ENCODE peak calls at places on chromosomes 11 and 22, in five cellular contexts. One of them, this sample, is unnamed.

GRCh38 chr22:42932857-42933782 is 76.0 kb upstream of the ARFGAP3 start:
- DNase-seq in colonic mucosa: no peak
- DNase-seq in GM12864: no peak
- DNase-seq in GM20000: peak; percentile 75
- DNase-seq in tibial nerve: no peak
- DNase-seq in this sample: no peak

GRCh38 chr11:34331329-34331728 is 26.5 kb downstream of the ABTB2 start:
- DNase-seq in GM12864: no peak
- DNase-seq in colonic mucosa: peak; percentile 42
- DNase-seq in tibial nerve: no peak
- DNase-seq in GM20000: no peak
- DNase-seq in this sample: no peak

GRCh38 chr22:20583471-20583922 is 76.1 kb downstream of the MED15 start:
- DNase-seq in tibial nerve: no peak
- DNase-seq in colonic mucosa: no peak
- DNase-seq in GM12864: no peak
- DNase-seq in GM20000: no peak
- DNase-seq in this sample: no peak

GRCh38 chr22:40226620-40227019 is 48.9 kb downstream of the TNRC6B start:
- DNase-seq in colonic mucosa: no peak
- DNase-seq in GM20000: no peak
- DNase-seq in GM12864: no peak
- DNase-seq in tibial nerve: no peak
- DNase-seq in this sample: no peak

GRCh38 chr22:43342347-43343261 is 568 bp downstream of the SCUBE1 start:
- DNase-seq in GM20000: no peak
- DNase-seq in GM12864: no peak
- DNase-seq in colonic mucosa: no peak
- DNase-seq in tibial nerve: no peak
- DNase-seq in this sample: no peak

GRCh38 chr11:66224226-66224850 is 44.1 kb upstream of the RAB1B start:
- DNase-seq in colonic mucosa: no peak
- DNase-seq in tibial nerve: no peak
- DNase-seq in GM20000: no peak
- DNase-seq in GM12864: no peak
- DNase-seq in this sample: no peak

GRCh38 chr11:35303596-35304392 is 115.6 kb downstream of the SLC1A2 start:
- DNase-seq in colonic mucosa: peak; percentile 54
- DNase-seq in GM12864: no peak
- DNase-seq in GM20000: no peak
- DNase-seq in tibial nerve: peak; percentile 33
- DNase-seq in this sample: peak; percentile 9

GRCh38 chr11:11461473-11461872 is 108.4 kb upstream of the CSNK2A3 start:
- DNase-seq in colonic mucosa: no peak
- DNase-seq in tibial nerve: no peak
- DNase-seq in GM20000: no peak
- DNase-seq in GM12864: no peak
- DNase-seq in this sample: no peak

GRCh38 chr22:50733521-50734342 is 4.3 kb upstream of the ACR start:
- DNase-seq in GM12864: no peak
- DNase-seq in GM20000: no peak
- DNase-seq in colonic mucosa: no peak
- DNase-seq in tibial nerve: peak; percentile 10
- DNase-seq in this sample: no peak

GRCh38 chr22:48603621-48604320 is 1223.9 kb downstream of the BRD1 start:
- DNase-seq in tibial nerve: no peak
- DNase-seq in GM20000: no peak
- DNase-seq in colonic mucosa: no peak
- DNase-seq in GM12864: no peak
- DNase-seq in this sample: no peak

GRCh38 chr11:35418282-35418846 is 994 bp downstream of the SLC1A2 start:
- DNase-seq in GM12864: no peak
- DNase-seq in colonic mucosa: no peak
- DNase-seq in tibial nerve: no peak
- DNase-seq in GM20000: no peak
- DNase-seq in this sample: peak; percentile 34

GRCh38 chr11:67056640-67057409 is at the start of gene RHOD:
- DNase-seq in colonic mucosa: peak; percentile 61
- DNase-seq in GM20000: peak; percentile 73
- DNase-seq in GM12864: no peak
- DNase-seq in tibial nerve: no peak
- DNase-seq in this sample: peak; percentile 74

GRCh38 chr11:61851128-61851899 is 23.2 kb downstream of the FADS2 start:
- DNase-seq in GM12864: no peak
- DNase-seq in GM20000: no peak
- DNase-seq in colonic mucosa: no peak
- DNase-seq in tibial nerve: no peak
- DNase-seq in this sample: no peak

GRCh38 chr11:33044281-33044680 is 4.9 kb downstream of the TCP11L1 start:
- DNase-seq in colonic mucosa: no peak
- DNase-seq in GM12864: no peak
- DNase-seq in GM20000: no peak
- DNase-seq in tibial nerve: no peak
- DNase-seq in this sample: no peak

GRCh38 chr11:33379931-33380330 is 122.8 kb downstream of the HIPK3 start:
- DNase-seq in GM20000: peak; percentile 68
- DNase-seq in GM12864: no peak
- DNase-seq in colonic mucosa: no peak
- DNase-seq in tibial nerve: no peak
- DNase-seq in this sample: no peak

GRCh38 chr11:86214710-86215109 is 29.8 kb upstream of the EED start:
- DNase-seq in colonic mucosa: no peak
- DNase-seq in GM20000: peak; percentile 64
- DNase-seq in tibial nerve: no peak
- DNase-seq in GM12864: peak; percentile 73
- DNase-seq in this sample: peak; percentile 21

GRCh38 chr11:57154718-57155117 is 27.0 kb upstream of the LRRC55 start:
- DNase-seq in GM12864: no peak
- DNase-seq in colonic mucosa: no peak
- DNase-seq in GM20000: no peak
- DNase-seq in tibial nerve: no peak
- DNase-seq in this sample: no peak

GRCh38 chr22:19533049-19533626 is 8.9 kb upstream of the CLDN5 start:
- DNase-seq in tibial nerve: no peak
- DNase-seq in GM12864: no peak
- DNase-seq in colonic mucosa: no peak
- DNase-seq in GM20000: no peak
- DNase-seq in this sample: no peak

GRCh38 chr11:11622772-11623531 is 1.1 kb upstream of the GALNT18 start:
- DNase-seq in colonic mucosa: no peak
- DNase-seq in tibial nerve: no peak
- DNase-seq in GM12864: no peak
- DNase-seq in GM20000: no peak
- DNase-seq in this sample: no peak

GRCh38 chr11:29208117-29208516 is 808.7 kb downstream of the KCNA4 start:
- DNase-seq in tibial nerve: no peak
- DNase-seq in colonic mucosa: no peak
- DNase-seq in GM12864: no peak
- DNase-seq in GM20000: no peak
- DNase-seq in this sample: no peak

GRCh38 chr22:43100223-43100622 is 10.3 kb upstream of the BIK start:
- DNase-seq in tibial nerve: no peak
- DNase-seq in GM20000: no peak
- DNase-seq in GM12864: no peak
- DNase-seq in colonic mucosa: no peak
- DNase-seq in this sample: peak; percentile 53

GRCh38 chr11:120061761-120062560 is 76.0 kb downstream of the TRIM29 start:
- DNase-seq in colonic mucosa: no peak
- DNase-seq in tibial nerve: no peak
- DNase-seq in GM12864: no peak
- DNase-seq in GM20000: peak; percentile 1
- DNase-seq in this sample: no peak

GRCh38 chr11:44630511-44631210 is 65.2 kb downstream of the CD82 start:
- DNase-seq in GM12864: no peak
- DNase-seq in tibial nerve: no peak
- DNase-seq in GM20000: peak; percentile 2
- DNase-seq in colonic mucosa: peak; percentile 10
- DNase-seq in this sample: no peak

GRCh38 chr11:130122141-130122575 is 37.4 kb upstream of the ST14 start:
- DNase-seq in GM20000: no peak
- DNase-seq in tibial nerve: no peak
- DNase-seq in colonic mucosa: no peak
- DNase-seq in GM12864: no peak
- DNase-seq in this sample: no peak

GRCh38 chr11:95764267-95764898 is 25.2 kb downstream of the FAM76B start:
- DNase-seq in tibial nerve: no peak
- DNase-seq in GM20000: peak; percentile 51
- DNase-seq in GM12864: no peak
- DNase-seq in colonic mucosa: no peak
- DNase-seq in this sample: no peak

GRCh38 chr22:37733625-37734401 is 37.0 kb downstream of the TRIOBP start:
- DNase-seq in tibial nerve: no peak
- DNase-seq in GM20000: no peak
- DNase-seq in colonic mucosa: peak; percentile 51
- DNase-seq in GM12864: no peak
- DNase-seq in this sample: no peak

GRCh38 chr22:37734402-37734700 is 37.5 kb downstream of the TRIOBP start:
- DNase-seq in tibial nerve: no peak
- DNase-seq in GM12864: no peak
- DNase-seq in GM20000: no peak
- DNase-seq in colonic mucosa: no peak
- DNase-seq in this sample: no peak

GRCh38 chr22:37731804-37732471 is 35.1 kb downstream of the TRIOBP start:
- DNase-seq in tibial nerve: no peak
- DNase-seq in colonic mucosa: peak; percentile 80
- DNase-seq in GM20000: peak; percentile 53
- DNase-seq in GM12864: no peak
- DNase-seq in this sample: peak; percentile 66

GRCh38 chr22:37732699-37733607 is 36.1 kb downstream of the TRIOBP start:
- DNase-seq in GM20000: no peak
- DNase-seq in GM12864: no peak
- DNase-seq in tibial nerve: no peak
- DNase-seq in colonic mucosa: no peak
- DNase-seq in this sample: no peak

DNA sequence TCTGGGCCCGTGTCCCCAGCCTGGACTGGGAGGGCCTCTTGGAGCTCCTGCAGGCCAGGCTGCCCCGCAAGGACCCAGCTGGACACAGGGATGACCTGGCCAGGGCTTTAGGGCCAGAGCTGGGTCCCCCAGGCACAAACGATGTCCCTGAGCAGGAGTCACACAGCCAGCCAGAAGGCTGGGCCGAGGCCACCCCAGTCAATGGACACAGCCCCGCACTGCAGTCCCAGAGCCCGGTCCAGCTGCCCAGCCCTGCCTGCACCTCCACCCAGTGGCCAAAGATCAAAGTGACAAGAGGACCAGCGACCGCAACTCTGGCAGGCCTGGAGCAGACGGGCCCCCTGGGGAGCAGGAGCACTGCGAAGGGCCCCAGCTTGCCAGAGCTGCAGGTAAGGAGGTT is 38.2 kb downstream of the TRIOBP start:
- DNase-seq in GM20000: no peak
- DNase-seq in tibial nerve: no peak
- DNase-seq in colonic mucosa: peak; percentile 57
- DNase-seq in GM12864: no peak
- DNase-seq in this sample: peak; percentile 84
- TF ChIP-seq CTCF in GM20000: no peak
- TF ChIP-seq CTCF in tibial nerve: peak; percentile 50
- TF ChIP-seq CTCF in colonic mucosa: peak; percentile 32
- TF ChIP-seq CTCF in GM12864: peak; percentile 7
- TF ChIP-seq CTCF in this sample: peak; percentile 52

GRCh38 chr11:128179512-128179911 is 407.8 kb downstream of the ETS1 start:
- DNase-seq in colonic mucosa: no peak
- DNase-seq in GM20000: no peak
- DNase-seq in tibial nerve: no peak
- DNase-seq in GM12864: no peak
- DNase-seq in this sample: no peak

GRCh38 chr11:128179049-128179448 is 408.3 kb downstream of the ETS1 start:
- DNase-seq in GM12864: no peak
- DNase-seq in GM20000: no peak
- DNase-seq in tibial nerve: no peak
- DNase-seq in colonic mucosa: no peak
- DNase-seq in this sample: no peak

GRCh38 chr11:128171496-128171895 is 415.9 kb downstream of the ETS1 start:
- DNase-seq in GM20000: no peak
- DNase-seq in tibial nerve: no peak
- DNase-seq in GM12864: no peak
- DNase-seq in colonic mucosa: no peak
- DNase-seq in this sample: no peak

GRCh38 chr11:128172046-128172878 is 415.1 kb downstream of the ETS1 start:
- DNase-seq in tibial nerve: peak; percentile 81
- DNase-seq in colonic mucosa: peak; percentile 81
- DNase-seq in GM12864: peak; percentile 42
- DNase-seq in GM20000: peak; percentile 63
- DNase-seq in this sample: peak; percentile 77

GRCh38 chr11:128174465-128175101 is 412.8 kb downstream of the ETS1 start:
- DNase-seq in GM12864: no peak
- DNase-seq in tibial nerve: no peak
- DNase-seq in colonic mucosa: no peak
- DNase-seq in GM20000: no peak
- DNase-seq in this sample: no peak
- TF ChIP-seq CTCF in GM12864: no peak
- TF ChIP-seq CTCF in tibial nerve: no peak
- TF ChIP-seq CTCF in colonic mucosa: no peak
- TF ChIP-seq CTCF in GM20000: no peak
- TF ChIP-seq CTCF in this sample: no peak

DNA sequence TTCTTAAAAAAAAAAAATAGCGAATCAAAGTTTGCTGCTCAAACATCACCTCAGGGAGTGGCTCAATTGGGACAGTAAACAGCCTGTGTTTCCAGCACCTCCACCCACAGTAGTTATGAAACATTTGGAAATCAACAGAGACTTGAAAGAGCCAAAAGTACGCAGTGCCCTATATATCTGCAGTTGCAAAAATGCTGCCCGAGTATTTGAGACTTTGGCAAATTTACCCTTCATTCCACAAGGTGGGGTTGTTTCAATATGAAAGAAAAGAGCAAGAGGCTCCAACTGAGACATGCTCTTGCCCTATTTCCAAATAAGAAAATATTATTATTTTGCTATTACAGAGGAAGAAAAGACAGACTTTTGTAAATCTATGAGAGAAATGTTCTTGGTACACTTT is 851.1 kb upstream of the RAG2 start:
- DNase-seq in colonic mucosa: no peak
- DNase-seq in GM20000: no peak
- DNase-seq in GM12864: no peak
- DNase-seq in tibial nerve: no peak
- DNase-seq in this sample: peak; percentile 26
- TF ChIP-seq CTCF in colonic mucosa: no peak
- TF ChIP-seq CTCF in GM20000: no peak
- TF ChIP-seq CTCF in GM12864: no peak
- TF ChIP-seq CTCF in tibial nerve: peak; percentile 23
- TF ChIP-seq CTCF in this sample: peak; percentile 47

GRCh38 chr11:99791354-99791753 is 770.6 kb downstream of the CNTN5 start:
- DNase-seq in GM20000: no peak
- DNase-seq in tibial nerve: no peak
- DNase-seq in colonic mucosa: no peak
- DNase-seq in GM12864: no peak
- DNase-seq in this sample: no peak

GRCh38 chr11:99795999-99796398 is 775.2 kb downstream of the CNTN5 start:
- DNase-seq in GM20000: no peak
- DNase-seq in tibial nerve: no peak
- DNase-seq in GM12864: no peak
- DNase-seq in colonic mucosa: no peak
- DNase-seq in this sample: no peak
- TF ChIP-seq CTCF in GM20000: no peak
- TF ChIP-seq CTCF in tibial nerve: no peak
- TF ChIP-seq CTCF in GM12864: no peak
- TF ChIP-seq CTCF in colonic mucosa: no peak
- TF ChIP-seq CTCF in this sample: no peak

GRCh38 chr22:32378703-32379272 is 21.1 kb downstream of the RFPL3 start:
- DNase-seq in GM20000: no peak
- DNase-seq in GM12864: no peak
- DNase-seq in colonic mucosa: peak; percentile 38
- DNase-seq in tibial nerve: no peak
- DNase-seq in this sample: peak; percentile 59
- TF ChIP-seq CTCF in GM20000: peak; percentile 17
- TF ChIP-seq CTCF in GM12864: peak; percentile 56
- TF ChIP-seq CTCF in colonic mucosa: peak; percentile 35
- TF ChIP-seq CTCF in tibial nerve: peak; percentile 28
- TF ChIP-seq CTCF in this sample: peak; percentile 82